ENCODE peak calls at places on chromosomes 3 and 15, in seven cellular contexts. U is right lobe of liver, Q is uterus, J is GM06990, W is hepatocyte, X is cardiac muscle cell, D is tibial nerve. Z is an unnamed sample.

GRCh38 chr15:27826902-27827321 is 272.2 kb downstream of the OCA2 start:
- DNase-seq in X (no peak), J (no peak), W (no peak), Q (no peak), D (no peak), U (no peak), Z (no peak)

GRCh38 chr3:44110643-44111042 is 131.0 kb upstream of the TOPAZ1 start:
- DNase-seq in Q (no peak), X (no peak), W (no peak), D (no peak), J (no peak), U (no peak), Z (no peak)

GRCh38 chr3:14481646-14482036 is 58.5 kb downstream of the GRIP2 start:
- DNase-seq in Q (no peak), X (no peak), U (peak; percentile 44), J (no peak), D (no peak), W (no peak), Z (no peak)

GRCh38 chr3:63051920-63052319 is 176.7 kb upstream of the CADPS start:
- DNase-seq in X (no peak), W (peak; percentile 37), Q (no peak), D (no peak), U (no peak), J (no peak), Z (no peak)

GRCh38 chr15:41018534-41018933 is 65.3 kb downstream of the CHAC1 start:
- DNase-seq in U (no peak), Q (no peak), J (no peak), W (peak; percentile 67), D (no peak), X (peak; percentile 12), Z (no peak)

GRCh38 chr15:67531379-67532059 is 10.6 kb downstream of the C15orf61 start:
- DNase-seq in W (no peak), J (no peak), D (no peak), X (no peak), Q (no peak), U (no peak), Z (no peak)

GRCh38 chr3:66362541-66362941 is 138.3 kb downstream of the LRIG1 start:
- DNase-seq in Q (no peak), X (no peak), J (no peak), D (no peak), W (no peak), U (no peak), Z (no peak)

GRCh38 chr3:30632065-30632464 is 25.7 kb downstream of the TGFBR2 start:
- DNase-seq in W (no peak), J (no peak), Q (no peak), X (no peak), D (no peak), U (no peak), Z (no peak)

GRCh38 chr15:79602731-79603130 is 170.6 kb downstream of the MINAR1 start:
- DNase-seq in J (no peak), Q (no peak), D (no peak), W (no peak), U (no peak), X (peak; percentile 58), Z (no peak)

GRCh38 chr3:169790687-169791429 is 17.7 kb downstream of the MYNN start:
- DNase-seq in D (no peak), Q (no peak), X (no peak), J (no peak), U (no peak), W (no peak), Z (no peak)
- H3K36me3 ChIP-seq in D (peaks cover 75% of the 10 kb centered on the region), Q (no peaks in the 10 kb centered on the region), X (peaks cover 26% of the 10 kb centered on the region), J (peaks cover 4% of the 10 kb centered on the region), U (peaks cover 9% of the 10 kb centered on the region), W (no peaks in the 10 kb centered on the region), Z (peaks cover 37% of the 10 kb centered on the region)

GRCh38 chr3:59775781-59776270 is 726.0 kb upstream of the CFAP20DC start:
- DNase-seq in Q (no peak), U (no peak), X (no peak), D (no peak), W (no peak), J (no peak), Z (no peak)
- H3K27me3 ChIP-seq in Q (no peaks in the 10 kb centered on the region), U (no peaks in the 10 kb centered on the region), X (no peaks in the 10 kb centered on the region), D (no peaks in the 10 kb centered on the region), W (no peaks in the 10 kb centered on the region), J (no peaks in the 10 kb centered on the region), Z (no peaks in the 10 kb centered on the region)

DNA sequence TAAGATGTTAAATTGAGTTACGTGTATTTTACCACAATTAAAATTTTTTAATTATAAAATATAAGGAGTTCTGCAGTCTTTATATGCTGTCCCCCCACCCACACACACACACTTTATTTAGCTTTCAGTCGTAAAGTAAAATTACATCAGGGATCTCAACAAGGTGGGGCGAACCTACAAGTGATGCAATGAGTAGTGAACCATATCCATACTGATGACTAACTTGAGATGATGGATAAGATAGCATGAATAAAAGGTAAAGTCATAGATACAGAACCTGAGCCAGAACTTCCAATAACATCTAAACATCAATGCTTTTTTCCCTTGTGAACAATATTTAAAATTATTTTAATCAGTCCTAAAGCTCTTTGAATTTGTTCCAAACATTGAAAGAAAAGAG is 77.2 kb downstream of the VPS13C start:
- DNase-seq in W (no peak), X (no peak), U (no peak), D (no peak), Q (no peak), J (no peak), Z (no peak)
- H3K36me3 ChIP-seq in W (no peaks in the 10 kb centered on the region), X (peaks cover 11% of the 10 kb centered on the region), U (peaks cover 3% of the 10 kb centered on the region), D (peaks cover 66% of the 10 kb centered on the region), Q (peaks cover 2% of the 10 kb centered on the region), J (peaks cover 5% of the 10 kb centered on the region), Z (peaks cover 31% of the 10 kb centered on the region)

GRCh38 chr3:55369491-55369890 is 117.6 kb downstream of the WNT5A start:
- DNase-seq in J (no peak), Q (peak; percentile 59), U (no peak), W (no peak), D (no peak), X (no peak), Z (no peak)

GRCh38 chr3:55367396-55367795 is 119.7 kb downstream of the WNT5A start:
- DNase-seq in J (no peak), X (no peak), W (no peak), Q (no peak), D (no peak), U (no peak), Z (no peak)

GRCh38 chr3:55362206-55362960 is 124.7 kb downstream of the WNT5A start:
- DNase-seq in Q (no peak), D (no peak), W (no peak), J (no peak), X (peak; percentile 37), U (no peak), Z (no peak)

GRCh38 chr3:55370272-55370671 is 116.8 kb downstream of the WNT5A start:
- DNase-seq in J (no peak), W (no peak), X (no peak), U (no peak), Q (peak; percentile 79), D (no peak), Z (no peak)

DNA sequence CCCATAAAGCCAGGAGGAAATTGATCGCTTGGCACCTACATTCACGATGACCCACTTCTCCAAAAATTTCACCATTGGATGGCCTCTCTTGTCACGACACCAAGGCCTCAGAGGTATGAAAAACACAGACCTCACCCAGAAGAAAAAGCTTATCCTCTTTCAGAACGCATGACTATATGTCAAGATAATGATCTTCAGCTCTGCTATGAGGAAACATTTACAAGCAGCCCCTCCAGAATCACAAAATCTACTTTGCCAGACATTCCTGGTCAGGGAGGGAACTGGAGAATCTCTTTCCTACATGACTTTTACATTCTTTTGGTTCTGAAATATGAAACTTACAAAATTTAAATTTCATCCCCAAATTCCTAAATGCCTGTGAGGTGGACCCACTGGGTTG is 122.7 kb downstream of the WNT5A start:
- DNase-seq in X (no peak), W (no peak), J (no peak), Q (no peak), D (no peak), U (no peak), Z (no peak)
- H3K27me3 ChIP-seq in X (no peaks in the 10 kb centered on the region), W (no peaks in the 10 kb centered on the region), J (no peaks in the 10 kb centered on the region), Q (no peaks in the 10 kb centered on the region), D (no peaks in the 10 kb centered on the region), U (no peaks in the 10 kb centered on the region), Z (no peaks in the 10 kb centered on the region)

GRCh38 chr3:161244538-161244937 is 23.4 kb downstream of the NMD3 start:
- DNase-seq in W (no peak), Q (no peak), J (no peak), D (no peak), U (no peak), X (no peak), Z (no peak)

DNA sequence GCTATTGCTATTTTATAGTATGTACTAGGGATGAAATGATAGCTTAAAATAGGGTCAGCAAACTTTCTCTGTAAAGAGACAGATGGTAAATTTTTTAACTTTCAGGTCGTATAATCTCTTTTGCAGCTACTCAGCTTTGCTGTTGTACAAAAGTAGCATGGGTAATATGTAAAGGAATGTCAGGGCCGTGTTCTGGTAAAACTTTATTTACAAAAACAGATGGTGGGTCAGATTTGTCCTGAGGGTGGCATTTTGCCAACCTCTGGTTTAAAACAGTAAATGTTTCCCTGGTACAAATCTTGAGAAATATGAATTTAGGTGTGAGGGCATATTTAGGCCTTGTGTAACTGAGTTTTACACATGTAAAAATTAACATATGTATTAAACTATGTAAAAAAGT is 18.6 kb downstream of the NMD3 start:
- DNase-seq in X (no peak), U (no peak), J (no peak), Q (no peak), W (no peak), D (no peak), Z (no peak)
- H3K36me3 ChIP-seq in X (peaks cover 47% of the 10 kb centered on the region), U (peaks cover 46% of the 10 kb centered on the region), J (peaks cover 4% of the 10 kb centered on the region), Q (no peaks in the 10 kb centered on the region), W (no peaks in the 10 kb centered on the region), D (peaks cover 70% of the 10 kb centered on the region), Z (peaks cover 70% of the 10 kb centered on the region)

Z was measured in HAP-1.